ENCODE peak calls at places on chromosome 5, in four cellular contexts. A is HCT116, F is adrenal gland, J is hepatocyte. T is an unnamed sample. For H3K27me3, the result is how much of the 10 kb centered on the place peaks cover.

GRCh38 chr5:65886387-65886786 is 40.0 kb upstream of the ERBIN start:
- DNase-seq in A (no peak), F (no peak), J (no peak), T (no peak)

GRCh38 chr5:178504340-178504960 is 85.7 kb downstream of the COL23A1 start:
- DNase-seq in A (no peak), F (no peak), J (no peak), T (no peak)

GRCh38 chr5:27810458-27810857 is 772.1 kb upstream of the CDH9 start:
- DNase-seq in A (no peak), F (no peak), J (no peak), T (no peak)

GRCh38 chr5:96408276-96408777 is 24.7 kb downstream of the PCSK1 start:
- DNase-seq in A (no peak), F (no peak), J (no peak), T (no peak)

GRCh38 chr5:59193616-59194319 is 610.9 kb downstream of the RAB3C start:
- DNase-seq in A (no peak), F (no peak), J (peak), T (no peak)

GRCh38 chr5:72454996-72455395 is 52.2 kb downstream of the ZNF366 start:
- DNase-seq in A (no peak), F (no peak), J (no peak), T (no peak)

GRCh38 chr5:11422342-11422741 is 481.9 kb downstream of the CTNND2 start:
- DNase-seq in A (no peak), F (no peak), J (no peak), T (no peak)

GRCh38 chr5:137822158-137822764 is 45.4 kb upstream of the MYOT start:
- DNase-seq in A (peak), F (peak), J (peak), T (peak)

GRCh38 chr5:111848374-111848914 is 91.5 kb upstream of the NREP start:
- DNase-seq in A (no peak), F (no peak), J (no peak), T (no peak)

GRCh38 chr5:99058466-99058865 is 129.7 kb upstream of the CHD1 start:
- DNase-seq in A (no peak), F (no peak), J (no peak), T (no peak)

GRCh38 chr5:140672455-140673186 is 755 bp downstream of the DND1 start:
- DNase-seq in A (no peak), F (peak), J (peak), T (peak)

GRCh38 chr5:172805736-172806255 is 28.3 kb upstream of the ERGIC1 start:
- DNase-seq in A (no peak), F (no peak), J (no peak), T (no peak)

GRCh38 chr5:132026516-132027008 is 15.1 kb upstream of the ACSL6 start:
- DNase-seq in A (no peak), F (no peak), J (no peak), T (no peak)

GRCh38 chr5:174191076-174191475 is 145.6 kb downstream of the NSG2 start:
- DNase-seq in A (no peak), F (no peak), J (no peak), T (no peak)

GRCh38 chr5:66223637-66224036 is 79.5 kb downstream of the SREK1 start:
- DNase-seq in A (peak), F (no peak), J (no peak), T (peak)

GRCh38 chr5:72878854-72879253 is 62.4 kb downstream of the TNPO1 start:
- DNase-seq in A (no peak), F (no peak), J (no peak), T (no peak)

GRCh38 chr5:157669701-157670097 is 1.6 kb upstream of the C5orf52 start:
- DNase-seq in A (no peak), F (no peak), J (no peak), T (no peak)

GRCh38 chr5:35357973-35358372 is 127.7 kb upstream of the PRLR start:
- DNase-seq in A (no peak), F (no peak), J (no peak), T (no peak)

GRCh38 chr5:136906545-136906944 is 541.2 kb upstream of the TRPC7 start:
- DNase-seq in A (no peak), F (no peak), J (no peak), T (no peak)

GRCh38 chr5:144144956-144145751 is 25.3 kb downstream of the YIPF5 start:
- DNase-seq in A (no peak), F (no peak), J (no peak), T (no peak)

GRCh38 chr5:96388186-96388585 is 44.9 kb downstream of the PCSK1 start:
- DNase-seq in A (no peak), F (no peak), J (peak), T (peak)

GRCh38 chr5:66828551-66829421 is 232.6 kb downstream of the MAST4 start:
- DNase-seq in A (no peak), F (peak), J (peak), T (peak)

GRCh38 chr5:10331341-10331796 is 22.1 kb upstream of the MARCHF6 start:
- DNase-seq in A (no peak), F (peak), J (peak), T (no peak)

GRCh38 chr5:138488481-138488945 is 23.2 kb downstream of the EGR1 start:
- DNase-seq in A (no peak), F (no peak), J (peak), T (no peak)

GRCh38 chr5:51388488-51389325 is 5.5 kb downstream of the ISL1 start:
- DNase-seq in A (no peak), F (no peak), J (no peak), T (peak)
- H3K4me3 ChIP-seq in A (no peak), F (no peak), J (peak), T (peak)

DNA sequence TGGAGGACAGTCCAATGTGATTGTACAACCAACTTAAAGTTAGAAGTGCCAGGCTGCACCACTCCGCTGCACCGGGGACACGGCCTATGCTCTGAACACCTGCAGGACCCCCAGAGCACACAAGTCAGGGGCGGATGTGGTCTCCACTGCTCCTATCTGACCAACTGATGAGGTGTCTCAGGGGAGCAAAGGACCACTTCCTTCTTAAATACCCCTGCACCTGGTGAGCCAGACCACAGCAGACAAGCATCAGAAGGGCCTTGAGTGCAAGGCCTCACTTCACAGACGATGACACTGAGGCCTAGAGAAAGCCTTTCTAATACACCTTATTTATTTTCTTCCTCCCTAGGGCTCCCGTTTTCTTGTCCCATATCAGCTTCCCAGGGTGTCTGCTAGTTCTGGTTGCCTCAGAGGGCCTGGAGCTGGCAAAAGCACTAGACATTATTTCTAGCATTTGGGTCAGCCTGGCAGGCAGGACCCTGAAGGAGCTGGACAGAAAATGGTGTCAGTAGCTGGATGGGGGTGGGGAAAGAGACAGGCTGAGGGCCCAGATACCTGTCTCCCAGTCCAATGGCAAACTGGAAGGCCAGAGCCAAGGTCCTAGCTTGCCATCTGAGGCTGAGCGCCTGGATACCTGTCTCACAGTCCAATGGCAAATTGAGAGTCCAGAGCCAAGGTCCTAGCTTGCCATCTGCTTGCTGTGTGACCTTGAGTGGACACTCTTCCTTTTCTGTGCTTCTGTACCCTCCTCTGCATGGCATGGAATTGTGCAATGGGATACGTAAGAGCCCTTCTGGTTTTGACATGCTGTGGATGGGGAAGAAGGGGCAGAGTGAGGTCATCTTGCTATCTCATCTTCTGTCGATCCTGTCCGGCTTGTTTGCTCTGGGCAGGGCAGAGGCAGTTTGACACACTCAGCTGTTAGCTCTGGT is 9.0 kb downstream of the CCDC69 start:
- DNase-seq in A (no peak), F (peak), J (peak), T (no peak)
- TF ChIP-seq CTCF in A (no peak), F (no peak), J (no peak), T (no peak)

GRCh38 chr5:146336197-146336596 is 2.4 kb upstream of the POU4F3 start:
- DNase-seq in A (no peak), F (no peak), J (no peak), T (no peak)
- H3K27me3 ChIP-seq in A (under half), F (half or more), J (half or more), T (half or more)

DNA sequence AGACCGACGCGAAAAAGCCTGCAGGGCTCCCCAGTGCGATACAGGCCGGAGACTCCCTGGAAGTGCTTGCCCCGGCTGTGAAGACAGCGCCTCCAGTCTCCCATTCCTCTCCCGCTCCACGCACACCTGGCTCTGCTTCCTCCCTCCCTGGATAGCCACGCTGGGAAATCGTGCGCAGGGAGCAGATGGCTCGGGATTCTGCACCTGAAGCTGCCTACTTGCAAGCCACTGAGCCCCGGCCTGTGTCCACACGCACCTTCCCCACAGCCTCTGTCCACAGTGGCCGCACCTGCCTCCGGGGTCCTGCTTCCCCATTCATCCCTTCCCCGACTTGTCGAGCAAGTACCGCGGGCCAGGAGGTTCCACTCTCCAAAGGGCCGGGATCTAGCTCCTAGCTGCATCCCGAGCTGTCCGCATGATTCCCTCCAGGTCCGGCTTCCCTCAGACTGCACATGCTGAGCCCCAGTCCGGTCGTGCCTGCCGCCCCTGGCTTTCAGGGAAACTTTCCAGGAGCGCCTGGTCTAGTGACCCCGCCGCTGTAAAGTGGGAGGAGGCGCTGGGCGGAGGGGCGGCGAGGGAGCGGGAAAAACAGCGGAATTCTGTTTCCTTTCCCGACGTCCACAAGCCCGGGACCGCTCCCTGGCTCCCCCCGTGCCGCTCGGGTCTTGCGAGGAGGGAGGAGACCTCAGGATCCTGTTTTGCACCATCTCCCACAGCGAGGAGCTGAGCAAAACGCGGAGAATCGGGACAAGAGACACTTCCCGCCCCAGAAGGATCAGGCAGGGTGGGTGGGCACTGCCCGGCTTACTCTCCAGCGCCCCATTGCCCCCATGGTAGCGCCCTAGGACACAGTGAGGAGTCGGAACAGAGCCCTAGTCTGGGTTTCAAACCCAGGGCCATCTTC is 2.0 kb downstream of the SEMA6A start:
- DNase-seq in A (no peak), F (peak), J (peak), T (peak)
- H3K4me3 ChIP-seq in A (no peak), F (peak), J (peak), T (peak)

GRCh38 chr5:151449288-151449687 is 1.9 kb downstream of the SLC36A1 start:
- DNase-seq in A (no peak), F (no peak), J (no peak), T (no peak)

GRCh38 chr5:151450605-151451004 is 3.2 kb downstream of the SLC36A1 start:
- DNase-seq in A (no peak), F (no peak), J (peak), T (no peak)

GRCh38 chr5:151449836-151450235 is 2.4 kb downstream of the SLC36A1 start:
- DNase-seq in A (no peak), F (no peak), J (no peak), T (no peak)

GRCh38 chr5:151447174-151448037 is at the start of gene SLC36A1:
- DNase-seq in A (peak), F (peak), J (peak), T (peak)

GRCh38 chr5:151448038-151448985 is 909 bp downstream of the SLC36A1 start:
- DNase-seq in A (no peak), F (peak), J (peak), T (peak)
- TF ChIP-seq CTCF in A (peak), F (no peak), J (peak), T (peak)

GRCh38 chr5:128201065-128201926 is 117.7 kb downstream of the SLC12A2 start:
- DNase-seq in A (no peak), F (peak), J (peak), T (peak)

GRCh38 chr5:128197911-128198522 is 114.5 kb downstream of the SLC12A2 start:
- DNase-seq in A (no peak), F (no peak), J (peak), T (no peak)

GRCh38 chr5:128199104-128199503 is 115.5 kb downstream of the SLC12A2 start:
- DNase-seq in A (peak), F (no peak), J (peak), T (no peak)

GRCh38 chr5:128199611-128200010 is 116.0 kb downstream of the SLC12A2 start:
- DNase-seq in A (no peak), F (no peak), J (no peak), T (no peak)

DNA sequence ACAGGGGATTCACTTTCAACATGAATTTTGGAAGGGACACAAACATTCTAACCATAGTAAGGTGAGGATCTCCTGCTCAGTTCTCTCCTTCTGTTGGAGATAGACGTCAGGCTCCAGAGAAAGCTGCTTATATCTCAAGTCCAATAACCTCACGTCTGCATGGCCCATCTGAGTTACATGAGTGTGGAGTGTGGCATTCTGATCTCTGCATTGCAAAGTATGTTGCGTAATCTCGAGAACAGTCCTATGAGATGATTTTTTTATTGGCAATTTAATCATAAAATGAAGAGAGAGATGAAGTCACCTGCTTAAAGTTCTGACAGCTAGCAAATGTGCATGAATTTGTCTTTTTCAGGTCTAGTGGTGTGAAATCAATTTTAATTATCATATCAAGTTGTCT is 118.8 kb downstream of the SLC12A2 start:
- DNase-seq in A (no peak), F (no peak), J (no peak), T (no peak)
- H3K27me3 ChIP-seq in A (under half), F (under half), J (under half), T (under half)

GRCh38 chr5:30502277-30502676 is 691.2 kb upstream of the CDH6 start:
- DNase-seq in A (no peak), F (no peak), J (no peak), T (no peak)

GRCh38 chr5:30498972-30499371 is 694.5 kb upstream of the CDH6 start:
- DNase-seq in A (no peak), F (no peak), J (no peak), T (no peak)

GRCh38 chr5:30499402-30499801 is 694.1 kb upstream of the CDH6 start:
- DNase-seq in A (no peak), F (no peak), J (no peak), T (no peak)

GRCh38 chr5:30500513-30500912 is 693.0 kb upstream of the CDH6 start:
- DNase-seq in A (no peak), F (no peak), J (no peak), T (no peak)

GRCh38 chr5:30501065-30501464 is 692.4 kb upstream of the CDH6 start:
- DNase-seq in A (no peak), F (no peak), J (no peak), T (no peak)
- H3K4me3 ChIP-seq in A (no peak), F (no peak), J (no peak), T (no peak)

DNA sequence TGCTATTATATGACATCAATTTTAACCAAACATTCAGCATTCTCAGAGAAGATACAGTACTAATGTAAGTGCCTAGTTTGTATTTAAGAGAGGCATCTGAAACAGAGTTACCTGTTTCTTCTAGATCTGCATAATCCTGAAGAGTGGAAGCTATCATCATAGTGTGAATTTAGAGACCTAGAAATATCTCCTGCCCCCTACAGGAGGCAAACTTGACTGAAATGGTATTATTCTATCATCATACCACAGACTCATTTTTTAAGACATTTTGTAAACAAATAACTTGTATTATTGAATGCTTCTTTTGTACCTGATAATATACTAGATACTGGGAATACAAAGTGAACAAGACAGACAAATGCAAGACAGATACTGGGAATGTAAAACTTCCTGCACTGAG is 216.8 kb upstream of the RPS23 start:
- DNase-seq in A (no peak), F (no peak), J (no peak), T (no peak)
- TF ChIP-seq CTCF in A (peak), F (no peak), J (no peak), T (peak)

T was measured in BE2C.